ENCODE peak calls at places on chromosomes 12 and 14, in six cellular contexts. D, O, T, G, W and E are unnamed samples.

GRCh38 chr12:74129702-74130101 is 407.9 kb upstream of the ATXN7L3B start:
- DNase-seq in D (peak; percentile 44), O (no peak), T (no peak), G (no peak), W (no peak), E (no peak)

GRCh38 chr14:28742171-28742846 is 24.3 kb upstream of the FOXG1 start:
- DNase-seq in D (no peak), O (no peak), T (no peak), G (no peak), W (no peak), E (no peak)

GRCh38 chr14:24321212-24321975 is 10.1 kb downstream of the LTB4R start:
- DNase-seq in D (peak; percentile 40), O (peak; percentile 30), T (no peak), G (no peak), W (no peak), E (no peak)

GRCh38 chr14:82385043-82385442 is 851.4 kb upstream of the SEL1L start:
- DNase-seq in D (peak; percentile 0), O (no peak), T (no peak), G (no peak), W (no peak), E (no peak)

GRCh38 chr12:98352835-98353234 is 162.6 kb upstream of the TMPO start:
- DNase-seq in D (peak; percentile 36), O (no peak), T (no peak), G (no peak), W (no peak), E (no peak)

GRCh38 chr12:116159593-116159992 is 117.9 kb downstream of the MED13L start:
- DNase-seq in D (no peak), O (no peak), T (no peak), G (no peak), W (no peak), E (no peak)

GRCh38 chr12:100576311-100577036 is 3.0 kb downstream of the GAS2L3 start:
- DNase-seq in D (peak; percentile 93), O (no peak), T (no peak), G (peak; percentile 41), W (no peak), E (no peak)

GRCh38 chr14:103281496-103282231 is 52.4 kb upstream of the EIF5 start:
- DNase-seq in D (peak; percentile 79), O (no peak), T (no peak), G (no peak), W (no peak), E (no peak)

GRCh38 chr14:92495041-92495440 is 18.5 kb upstream of the RIN3 start:
- DNase-seq in D (peak; percentile 56), O (no peak), T (no peak), G (no peak), W (no peak), E (no peak)

GRCh38 chr14:25042362-25043299 is 7.3 kb downstream of the STXBP6 start:
- DNase-seq in D (peak; percentile 87), O (no peak), T (no peak), G (no peak), W (no peak), E (no peak)

GRCh38 chr12:49832836-49833421 is 4.7 kb upstream of the NCKAP5L start:
- DNase-seq in D (peak; percentile 72), O (no peak), T (no peak), G (no peak), W (no peak), E (no peak)

GRCh38 chr14:24430143-24430681 is 458 bp downstream of the KHNYN start:
- DNase-seq in D (peak; percentile 80), O (peak; percentile 49), T (peak; percentile 39), G (no peak), W (peak; percentile 63), E (no peak)

GRCh38 chr14:90536092-90536491 is 139.3 kb downstream of the CALM1 start:
- DNase-seq in D (no peak), O (no peak), T (no peak), G (no peak), W (no peak), E (no peak)

GRCh38 chr12:10067942-10068341 is 30.8 kb downstream of the CLEC1A start:
- DNase-seq in D (no peak), O (no peak), T (no peak), G (no peak), W (no peak), E (no peak)

GRCh38 chr12:55693323-55694187 is 14.1 kb downstream of the ITGA7 start:
- DNase-seq in D (no peak), O (no peak), T (no peak), G (no peak), W (no peak), E (no peak)

GRCh38 chr12:95481072-95481471 is 7.1 kb downstream of the METAP2 start:
- DNase-seq in D (no peak), O (no peak), T (no peak), G (no peak), W (no peak), E (no peak)

GRCh38 chr12:64560395-64561301 is 49.6 kb upstream of the RASSF3 start:
- DNase-seq in D (peak; percentile 98), O (no peak), T (no peak), G (peak; percentile 99), W (no peak), E (no peak)

GRCh38 chr14:95516554-95517209 is at the start of gene SYNE3:
- DNase-seq in D (no peak), O (peak; percentile 59), T (no peak), G (no peak), W (peak; percentile 49), E (no peak)

GRCh38 chr14:67170706-67171105 is 18.5 kb upstream of the GARIN2 start:
- DNase-seq in D (peak; percentile 19), O (no peak), T (no peak), G (no peak), W (no peak), E (no peak)

GRCh38 chr12:67426067-67426466 is 156.9 kb downstream of the CAND1 start:
- DNase-seq in D (peak; percentile 97), O (no peak), T (no peak), G (peak; percentile 57), W (no peak), E (no peak)

GRCh38 chr14:68775614-68776126 is 17.2 kb downstream of the ZFP36L1 start:
- DNase-seq in D (no peak), O (no peak), T (no peak), G (no peak), W (no peak), E (no peak)
- TF ChIP-seq CTCF in D (peak; percentile 1), O (peak; percentile 5), T (peak; percentile 29), G (no peak), W (no peak), E (peak; percentile 42)

GRCh38 chr14:104792945-104793702 is 2.4 kb downstream of the AKT1 start:
- DNase-seq in D (no peak), O (no peak), T (no peak), G (no peak), W (no peak), E (no peak)
- TF ChIP-seq CTCF in D (peak; percentile 13), O (no peak), T (no peak), G (peak; percentile 10), W (no peak), E (no peak)

GRCh38 chr12:65879878-65880277 is 55.6 kb downstream of the HMGA2 start:
- DNase-seq in D (peak; percentile 98), O (no peak), T (no peak), G (peak; percentile 62), W (no peak), E (no peak)

GRCh38 chr12:65885312-65885711 is 61.0 kb downstream of the HMGA2 start:
- DNase-seq in D (no peak), O (no peak), T (no peak), G (no peak), W (no peak), E (no peak)

GRCh38 chr12:65882504-65882903 is 58.2 kb downstream of the HMGA2 start:
- DNase-seq in D (no peak), O (no peak), T (no peak), G (no peak), W (no peak), E (no peak)

GRCh38 chr12:65881348-65881961 is 57.2 kb downstream of the HMGA2 start:
- DNase-seq in D (peak; percentile 89), O (no peak), T (no peak), G (no peak), W (peak; percentile 30), E (no peak)

GRCh38 chr12:65881965-65882413 is 57.7 kb downstream of the HMGA2 start:
- DNase-seq in D (peak; percentile 83), O (no peak), T (no peak), G (no peak), W (peak; percentile 64), E (no peak)
- TF ChIP-seq CTCF in D (peak; percentile 50), O (no peak), T (no peak), G (peak; percentile 36), W (peak; percentile 31), E (no peak)

GRCh38 chr12:130142736-130143135 is 19.5 kb upstream of the FZD10 start:
- DNase-seq in D (no peak), O (no peak), T (no peak), G (no peak), W (no peak), E (no peak)
- TF ChIP-seq CTCF in D (no peak), O (no peak), T (no peak), G (no peak), W (no peak), E (no peak)